ENCODE peak calls at places on chromosomes 3 and 15, in five cellular contexts. One of them, this sample, is unnamed.

GRCh38 chr15:81165565-81165964 is 31.1 kb upstream of the IL16 start:
- DNase-seq in heart right ventricle: no peak
- DNase-seq in AG09309: no peak
- DNase-seq in fibroblast of lung: no peak
- DNase-seq in neural progenitor cell: no peak
- DNase-seq in this sample: no peak

GRCh38 chr15:69951511-69952209 is 146.1 kb downstream of the TLE3 start:
- DNase-seq in heart right ventricle: no peak
- DNase-seq in AG09309: no peak
- DNase-seq in fibroblast of lung: peak; percentile 18
- DNase-seq in neural progenitor cell: no peak
- DNase-seq in this sample: peak; percentile 64

GRCh38 chr15:73717802-73718201 is 33.6 kb downstream of the CD276 start:
- DNase-seq in heart right ventricle: no peak
- DNase-seq in AG09309: no peak
- DNase-seq in fibroblast of lung: no peak
- DNase-seq in neural progenitor cell: no peak
- DNase-seq in this sample: no peak

GRCh38 chr15:38069001-38069400 is 134.6 kb downstream of the TMCO5A start:
- DNase-seq in heart right ventricle: no peak
- DNase-seq in AG09309: no peak
- DNase-seq in fibroblast of lung: peak; percentile 83
- DNase-seq in neural progenitor cell: peak; percentile 33
- DNase-seq in this sample: peak; percentile 87

GRCh38 chr3:46495901-46496456 is 1.8 kb upstream of the RTP3 start:
- DNase-seq in heart right ventricle: no peak
- DNase-seq in AG09309: peak; percentile 83
- DNase-seq in fibroblast of lung: peak; percentile 56
- DNase-seq in neural progenitor cell: no peak
- DNase-seq in this sample: peak; percentile 42

GRCh38 chr15:73527598-73527997 is 84.6 kb downstream of the REC114 start:
- DNase-seq in heart right ventricle: no peak
- DNase-seq in AG09309: no peak
- DNase-seq in fibroblast of lung: no peak
- DNase-seq in neural progenitor cell: no peak
- DNase-seq in this sample: no peak

GRCh38 chr3:24683511-24684384 is 189.1 kb upstream of the THRB start:
- DNase-seq in heart right ventricle: no peak
- DNase-seq in AG09309: peak; percentile 62
- DNase-seq in fibroblast of lung: peak; percentile 90
- DNase-seq in neural progenitor cell: peak; percentile 30
- DNase-seq in this sample: peak; percentile 91

GRCh38 chr3:78660958-78661357 is 1106.8 kb downstream of the ROBO1 start:
- DNase-seq in heart right ventricle: no peak
- DNase-seq in AG09309: no peak
- DNase-seq in fibroblast of lung: peak; percentile 52
- DNase-seq in neural progenitor cell: no peak
- DNase-seq in this sample: no peak

GRCh38 chr3:46660543-46661523 is 32.6 kb downstream of the ALS2CL start:
- DNase-seq in heart right ventricle: peak; percentile 65
- DNase-seq in AG09309: no peak
- DNase-seq in fibroblast of lung: no peak
- DNase-seq in neural progenitor cell: no peak
- DNase-seq in this sample: no peak

GRCh38 chr3:142279965-142280590 is 54.7 kb upstream of the GK5 start:
- DNase-seq in heart right ventricle: no peak
- DNase-seq in AG09309: peak; percentile 64
- DNase-seq in fibroblast of lung: peak; percentile 89
- DNase-seq in neural progenitor cell: peak; percentile 77
- DNase-seq in this sample: peak; percentile 93

GRCh38 chr3:50474717-50475116 is 28.7 kb downstream of the CACNA2D2 start:
- DNase-seq in heart right ventricle: no peak
- DNase-seq in AG09309: no peak
- DNase-seq in fibroblast of lung: peak; percentile 14
- DNase-seq in neural progenitor cell: no peak
- DNase-seq in this sample: peak; percentile 63

GRCh38 chr3:187565701-187566100 is 104.5 kb downstream of the SST start:
- DNase-seq in heart right ventricle: no peak
- DNase-seq in AG09309: no peak
- DNase-seq in fibroblast of lung: no peak
- DNase-seq in neural progenitor cell: no peak
- DNase-seq in this sample: no peak

GRCh38 chr3:45952456-45952855 is 9.2 kb downstream of the CXCR6 start:
- DNase-seq in heart right ventricle: no peak
- DNase-seq in AG09309: no peak
- DNase-seq in fibroblast of lung: no peak
- DNase-seq in neural progenitor cell: no peak
- DNase-seq in this sample: no peak

GRCh38 chr15:38536201-38536676 is 28.4 kb downstream of the RASGRP1 start:
- DNase-seq in heart right ventricle: peak; percentile 36
- DNase-seq in AG09309: peak; percentile 92
- DNase-seq in fibroblast of lung: peak; percentile 25
- DNase-seq in neural progenitor cell: no peak
- DNase-seq in this sample: peak; percentile 91

GRCh38 chr3:149936812-149937230 is 33.9 kb downstream of the PFN2 start:
- DNase-seq in heart right ventricle: peak; percentile 22
- DNase-seq in AG09309: no peak
- DNase-seq in fibroblast of lung: peak; percentile 66
- DNase-seq in neural progenitor cell: peak; percentile 83
- DNase-seq in this sample: peak; percentile 80

GRCh38 chr3:168249048-168249538 is 153.4 kb upstream of the GOLIM4 start:
- DNase-seq in heart right ventricle: no peak
- DNase-seq in AG09309: no peak
- DNase-seq in fibroblast of lung: peak; percentile 50
- DNase-seq in neural progenitor cell: no peak
- DNase-seq in this sample: peak; percentile 23

GRCh38 chr15:77464129-77464865 is 43.6 kb downstream of the HMG20A start:
- DNase-seq in heart right ventricle: no peak
- DNase-seq in AG09309: no peak
- DNase-seq in fibroblast of lung: no peak
- DNase-seq in neural progenitor cell: no peak
- DNase-seq in this sample: no peak

GRCh38 chr15:72323752-72324151 is 3.8 kb upstream of the CELF6 start:
- DNase-seq in heart right ventricle: no peak
- DNase-seq in AG09309: no peak
- DNase-seq in fibroblast of lung: no peak
- DNase-seq in neural progenitor cell: no peak
- DNase-seq in this sample: no peak

GRCh38 chr15:89377842-89378698 is 43.4 kb upstream of the POLG start:
- DNase-seq in heart right ventricle: no peak
- DNase-seq in AG09309: no peak
- DNase-seq in fibroblast of lung: no peak
- DNase-seq in neural progenitor cell: peak; percentile 59
- DNase-seq in this sample: no peak

GRCh38 chr3:191363221-191363620 is 32.9 kb upstream of the UTS2B start:
- DNase-seq in heart right ventricle: no peak
- DNase-seq in AG09309: no peak
- DNase-seq in fibroblast of lung: no peak
- DNase-seq in neural progenitor cell: no peak
- DNase-seq in this sample: no peak

GRCh38 chr3:132210476-132211346 is 106.5 kb upstream of the ACP3 start:
- DNase-seq in heart right ventricle: no peak
- DNase-seq in AG09309: no peak
- DNase-seq in fibroblast of lung: no peak
- DNase-seq in neural progenitor cell: peak; percentile 61
- DNase-seq in this sample: peak; percentile 6

GRCh38 chr3:141797167-141797773 is 34.1 kb downstream of the GRK7 start:
- DNase-seq in heart right ventricle: peak; percentile 80
- DNase-seq in AG09309: no peak
- DNase-seq in fibroblast of lung: peak; percentile 46
- DNase-seq in neural progenitor cell: peak; percentile 96
- DNase-seq in this sample: peak; percentile 81

GRCh38 chr15:59405079-59405478 is 32.4 kb upstream of the MYO1E start:
- DNase-seq in heart right ventricle: no peak
- DNase-seq in AG09309: no peak
- DNase-seq in fibroblast of lung: no peak
- DNase-seq in neural progenitor cell: no peak
- DNase-seq in this sample: no peak

GRCh38 chr15:50051811-50052419 is 67.1 kb downstream of the ATP8B4 start:
- DNase-seq in heart right ventricle: no peak
- DNase-seq in AG09309: peak; percentile 74
- DNase-seq in fibroblast of lung: peak; percentile 93
- DNase-seq in neural progenitor cell: peak; percentile 62
- DNase-seq in this sample: peak; percentile 93

GRCh38 chr3:141795311-141795710 is 32.1 kb downstream of the GRK7 start:
- DNase-seq in heart right ventricle: no peak
- DNase-seq in AG09309: no peak
- DNase-seq in fibroblast of lung: no peak
- DNase-seq in neural progenitor cell: no peak
- DNase-seq in this sample: no peak

GRCh38 chr15:96330450-96331140 is at the start of gene NR2F2:
- DNase-seq in heart right ventricle: peak; percentile 94
- DNase-seq in AG09309: peak; percentile 98
- DNase-seq in fibroblast of lung: peak; percentile 100
- DNase-seq in neural progenitor cell: peak; percentile 100
- DNase-seq in this sample: peak; percentile 100

GRCh38 chr15:100834731-100835130 is 44.9 kb upstream of the ALDH1A3 start:
- DNase-seq in heart right ventricle: no peak
- DNase-seq in AG09309: no peak
- DNase-seq in fibroblast of lung: no peak
- DNase-seq in neural progenitor cell: no peak
- DNase-seq in this sample: no peak

GRCh38 chr15:31503256-31503655 is 176.6 kb downstream of the KLF13 start:
- DNase-seq in heart right ventricle: no peak
- DNase-seq in AG09309: no peak
- DNase-seq in fibroblast of lung: no peak
- DNase-seq in neural progenitor cell: no peak
- DNase-seq in this sample: no peak

GRCh38 chr3:94159062-94159726 is 96.3 kb downstream of the NSUN3 start:
- DNase-seq in heart right ventricle: no peak
- DNase-seq in AG09309: peak; percentile 5
- DNase-seq in fibroblast of lung: peak; percentile 60
- DNase-seq in neural progenitor cell: no peak
- DNase-seq in this sample: peak; percentile 87

GRCh38 chr3:99678023-99678422 is 39.6 kb downstream of the COL8A1 start:
- DNase-seq in heart right ventricle: no peak
- DNase-seq in AG09309: peak; percentile 83
- DNase-seq in fibroblast of lung: peak; percentile 98
- DNase-seq in neural progenitor cell: no peak
- DNase-seq in this sample: peak; percentile 85
- TF ChIP-seq CTCF in heart right ventricle: no peak
- TF ChIP-seq CTCF in AG09309: no peak
- TF ChIP-seq CTCF in fibroblast of lung: no peak
- TF ChIP-seq CTCF in neural progenitor cell: no peak
- TF ChIP-seq CTCF in this sample: no peak

DNA sequence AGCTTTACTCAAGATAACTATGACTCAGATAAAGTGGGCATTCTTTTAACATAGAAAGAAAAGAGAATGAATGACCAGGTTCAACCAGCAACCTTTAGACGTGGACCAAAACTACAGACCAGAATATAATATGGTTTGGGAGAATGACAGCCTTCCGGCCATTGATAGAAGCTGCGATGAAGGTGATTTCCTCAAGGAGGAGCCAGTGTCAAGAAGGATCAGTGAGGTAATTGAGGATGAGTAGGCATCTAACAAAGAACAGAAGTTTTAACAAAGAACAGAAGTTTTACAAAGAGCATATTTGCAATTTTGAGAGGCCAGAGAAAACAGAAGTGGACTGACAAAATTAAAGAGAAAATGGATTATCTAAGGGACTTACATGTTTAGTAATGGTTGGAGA is 289.0 kb upstream of the AGTR1 start:
- DNase-seq in heart right ventricle: no peak
- DNase-seq in AG09309: no peak
- DNase-seq in fibroblast of lung: no peak
- DNase-seq in neural progenitor cell: no peak
- DNase-seq in this sample: no peak
- TF ChIP-seq CTCF in heart right ventricle: no peak
- TF ChIP-seq CTCF in AG09309: peak; percentile 0
- TF ChIP-seq CTCF in fibroblast of lung: no peak
- TF ChIP-seq CTCF in neural progenitor cell: no peak
- TF ChIP-seq CTCF in this sample: no peak

GRCh38 chr3:183551930-183552329 is 3.6 kb downstream of the KLHL6 start:
- DNase-seq in heart right ventricle: no peak
- DNase-seq in AG09309: no peak
- DNase-seq in fibroblast of lung: no peak
- DNase-seq in neural progenitor cell: no peak
- DNase-seq in this sample: no peak
- TF ChIP-seq CTCF in heart right ventricle: no peak
- TF ChIP-seq CTCF in AG09309: no peak
- TF ChIP-seq CTCF in fibroblast of lung: no peak
- TF ChIP-seq CTCF in neural progenitor cell: no peak
- TF ChIP-seq CTCF in this sample: no peak

GRCh38 chr3:10162147-10162546 is 2.6 kb upstream of the IRAK2 start:
- DNase-seq in heart right ventricle: no peak
- DNase-seq in AG09309: no peak
- DNase-seq in fibroblast of lung: no peak
- DNase-seq in neural progenitor cell: no peak
- DNase-seq in this sample: no peak
- TF ChIP-seq CTCF in heart right ventricle: no peak
- TF ChIP-seq CTCF in AG09309: no peak
- TF ChIP-seq CTCF in fibroblast of lung: no peak
- TF ChIP-seq CTCF in neural progenitor cell: no peak
- TF ChIP-seq CTCF in this sample: no peak

GRCh38 chr3:137692803-137693431 is 71.2 kb upstream of the SOX14 start:
- DNase-seq in heart right ventricle: no peak
- DNase-seq in AG09309: no peak
- DNase-seq in fibroblast of lung: no peak
- DNase-seq in neural progenitor cell: peak; percentile 78
- DNase-seq in this sample: no peak
- TF ChIP-seq CTCF in heart right ventricle: no peak
- TF ChIP-seq CTCF in AG09309: no peak
- TF ChIP-seq CTCF in fibroblast of lung: no peak
- TF ChIP-seq CTCF in neural progenitor cell: peak; percentile 87
- TF ChIP-seq CTCF in this sample: no peak

GRCh38 chr15:58404722-58405121 is 27.1 kb upstream of the LIPC start:
- DNase-seq in heart right ventricle: no peak
- DNase-seq in AG09309: no peak
- DNase-seq in fibroblast of lung: no peak
- DNase-seq in neural progenitor cell: no peak
- DNase-seq in this sample: no peak
- TF ChIP-seq CTCF in heart right ventricle: no peak
- TF ChIP-seq CTCF in AG09309: no peak
- TF ChIP-seq CTCF in fibroblast of lung: no peak
- TF ChIP-seq CTCF in neural progenitor cell: no peak
- TF ChIP-seq CTCF in this sample: no peak

GRCh38 chr3:48086736-48087470 is 70.7 kb upstream of the MAP4 start:
- DNase-seq in heart right ventricle: no peak
- DNase-seq in AG09309: no peak
- DNase-seq in fibroblast of lung: peak; percentile 77
- DNase-seq in neural progenitor cell: no peak
- DNase-seq in this sample: peak; percentile 73

GRCh38 chr3:48084929-48085328 is 68.7 kb upstream of the MAP4 start:
- DNase-seq in heart right ventricle: no peak
- DNase-seq in AG09309: no peak
- DNase-seq in fibroblast of lung: no peak
- DNase-seq in neural progenitor cell: no peak
- DNase-seq in this sample: no peak

GRCh38 chr3:48088749-48089466 is 72.7 kb upstream of the MAP4 start:
- DNase-seq in heart right ventricle: peak; percentile 97
- DNase-seq in AG09309: peak; percentile 82
- DNase-seq in fibroblast of lung: peak; percentile 96
- DNase-seq in neural progenitor cell: peak; percentile 99
- DNase-seq in this sample: peak; percentile 98

GRCh38 chr3:48090166-48090939 is 74.1 kb upstream of the MAP4 start:
- DNase-seq in heart right ventricle: no peak
- DNase-seq in AG09309: no peak
- DNase-seq in fibroblast of lung: no peak
- DNase-seq in neural progenitor cell: no peak
- DNase-seq in this sample: no peak

GRCh38 chr3:48088056-48088748 is 72.0 kb upstream of the MAP4 start:
- DNase-seq in heart right ventricle: peak; percentile 29
- DNase-seq in AG09309: no peak
- DNase-seq in fibroblast of lung: no peak
- DNase-seq in neural progenitor cell: peak; percentile 58
- DNase-seq in this sample: no peak
- TF ChIP-seq CTCF in heart right ventricle: no peak
- TF ChIP-seq CTCF in AG09309: no peak
- TF ChIP-seq CTCF in fibroblast of lung: no peak
- TF ChIP-seq CTCF in neural progenitor cell: no peak
- TF ChIP-seq CTCF in this sample: no peak